ENCODE peak calls at places on chromosome 18, in ten cellular contexts. R is erythroblast, A is suprapubic skin, W is sciatic nerve, M is C1 segment of cervical spinal cord, E is right atrium auricular region, T is activated T-cell treated with anti-CD3 and anti-CD28 coated beads for 1 hour, X is AG10803, J is NCI-H524, Z is ovary. Q is an unnamed sample.

GRCh38 chr18:70419526-70419925 is 130.7 kb downstream of the SOCS6 start:
- DNase-seq in R (peak), A (no peak), W (no peak), M (no peak), E (no peak), T (no peak), X (peak), J (no peak), Z (no peak), Q (no peak)

GRCh38 chr18:62245699-62246098 is 58.6 kb downstream of the RELCH start:
- DNase-seq in R (no peak), A (no peak), W (no peak), M (no peak), E (no peak), T (no peak), X (no peak), J (no peak), Z (no peak), Q (no peak)

GRCh38 chr18:23503038-23503966 is at the start of gene RMC1:
- DNase-seq in R (peak), A (peak), W (peak), M (peak), E (peak), T (peak), X (peak), J (peak), Z (peak), Q (peak)

GRCh38 chr18:1840878-1841277 is 730.4 kb downstream of the METTL4 start:
- DNase-seq in R (no peak), A (no peak), W (no peak), M (no peak), E (no peak), T (no peak), X (no peak), J (no peak), Z (no peak), Q (no peak)

GRCh38 chr18:79904357-79905147 is 46.9 kb downstream of the SLC66A2 start:
- DNase-seq in R (no peak), A (peak), W (peak), M (no peak), E (no peak), T (no peak), X (no peak), J (no peak), Z (no peak), Q (peak)

GRCh38 chr18:62369129-62369644 is 44.1 kb downstream of the TNFRSF11A start:
- DNase-seq in R (no peak), A (no peak), W (no peak), M (no peak), E (no peak), T (no peak), X (no peak), J (no peak), Z (no peak), Q (no peak)

GRCh38 chr18:33404244-33404873 is 36.2 kb downstream of the CCDC178 start:
- DNase-seq in R (no peak), A (no peak), W (no peak), M (no peak), E (no peak), T (no peak), X (no peak), J (no peak), Z (no peak), Q (no peak)

GRCh38 chr18:68354176-68354575 is 360.7 kb downstream of the TMX3 start:
- DNase-seq in R (no peak), A (no peak), W (no peak), M (no peak), E (no peak), T (no peak), X (peak), J (no peak), Z (no peak), Q (no peak)

GRCh38 chr18:25587545-25587944 is 235.6 kb upstream of the ZNF521 start:
- DNase-seq in R (no peak), A (no peak), W (no peak), M (no peak), E (no peak), T (no peak), X (no peak), J (no peak), Z (no peak), Q (no peak)

Q was measured in sigmoid colon.